ENCODE peak calls at places on chromosomes 16 and 17, in five cellular contexts. P is stomach, I is suprapubic skin, F is H1, O is transverse colon. H is an unnamed sample.

GRCh38 chr17:696412-696811 is 18.2 kb downstream of the VPS53 start:
- DNase-seq in P (no peak), I (no peak), F (no peak), O (no peak), H (no peak)

GRCh38 chr16:9053006-9053601 is 38.3 kb upstream of the HAPSTR1 start:
- DNase-seq in P (peak; percentile 43), I (no peak), F (peak; percentile 91), O (peak; percentile 49), H (no peak)

GRCh38 chr16:59993101-59993500 is 1259.0 kb upstream of the GOT2 start:
- DNase-seq in P (peak; percentile 65), I (no peak), F (no peak), O (no peak), H (no peak)

GRCh38 chr17:82656266-82656665 is 8.0 kb upstream of the WDR45B start:
- DNase-seq in P (no peak), I (no peak), F (no peak), O (no peak), H (no peak)

GRCh38 chr16:5228369-5228768 is 130.8 kb upstream of the EEF2KMT start:
- DNase-seq in P (no peak), I (no peak), F (no peak), O (no peak), H (no peak)

GRCh38 chr17:62888148-62888547 is 77.9 kb upstream of the TANC2 start:
- DNase-seq in P (no peak), I (no peak), F (no peak), O (no peak), H (no peak)

GRCh38 chr17:43536236-43537088 is 9.7 kb downstream of the ETV4 start:
- DNase-seq in P (no peak), I (no peak), F (no peak), O (no peak), H (no peak)

GRCh38 chr16:21081329-21081728 is 69.3 kb downstream of the DNAH3 start:
- DNase-seq in P (no peak), I (no peak), F (no peak), O (no peak), H (no peak)

GRCh38 chr17:50872710-50873424 is 6.7 kb upstream of the TOB1 start:
- DNase-seq in P (peak; percentile 48), I (no peak), F (no peak), O (no peak), H (peak; percentile 64)

GRCh38 chr16:89744813-89745212 is 23.5 kb downstream of the ZNF276 start:
- DNase-seq in P (no peak), I (no peak), F (no peak), O (no peak), H (no peak)

GRCh38 chr16:2967721-2968161 is 1.4 kb upstream of the PAQR4 start:
- DNase-seq in P (no peak), I (no peak), F (no peak), O (no peak), H (no peak)

GRCh38 chr16:31382485-31383161 is 10.5 kb upstream of the ITGAD start:
- DNase-seq in P (peak; percentile 67), I (no peak), F (peak; percentile 33), O (peak; percentile 68), H (peak; percentile 67)

GRCh38 chr16:82070656-82071369 is 35.8 kb downstream of the HSD17B2 start:
- DNase-seq in P (no peak), I (no peak), F (no peak), O (no peak), H (peak; percentile 62)

GRCh38 chr16:23874613-23875294 is 39.0 kb downstream of the PRKCB start:
- DNase-seq in P (no peak), I (no peak), F (no peak), O (no peak), H (no peak)

GRCh38 chr16:86035906-86036305 is 136.9 kb downstream of the IRF8 start:
- DNase-seq in P (no peak), I (no peak), F (no peak), O (no peak), H (no peak)

GRCh38 chr17:700504-701094 is 14.0 kb downstream of the VPS53 start:
- DNase-seq in P (no peak), I (no peak), F (no peak), O (no peak), H (no peak)

GRCh38 chr17:21171309-21171922 is 42.5 kb downstream of the TMEM11 start:
- DNase-seq in P (no peak), I (no peak), F (no peak), O (no peak), H (no peak)

GRCh38 chr16:23729503-23730424 is 16.7 kb upstream of the ERN2 start:
- DNase-seq in P (peak; percentile 58), I (no peak), F (no peak), O (peak; percentile 87), H (no peak)

GRCh38 chr16:25066747-25067631 is 44.6 kb upstream of the LCMT1 start:
- DNase-seq in P (peak; percentile 87), I (peak; percentile 89), F (peak; percentile 38), O (peak; percentile 88), H (peak; percentile 86)
- TF ChIP-seq POLR2A in P (no peak), I (no peak), F (peak; percentile 72), O (peak; percentile 87), H (peak; percentile 28)

GRCh38 chr16:58639230-58639629 is 9.6 kb upstream of the CNOT1 start:
- DNase-seq in P (no peak), I (no peak), F (no peak), O (no peak), H (no peak)
- H3K4me3 ChIP-seq in P (no peak overlapping the region), I (no peak overlapping the region), F (no peak overlapping the region), O (no peak overlapping the region), H (no peak overlapping the region)

GRCh38 chr17:29929006-29929543 is 953 bp downstream of the SSH2 start:
- DNase-seq in P (peak; percentile 43), I (no peak), F (no peak), O (peak; percentile 56), H (no peak)
- TF ChIP-seq POLR2AphosphoS5 in P (no peak), I (no peak), F (no peak), O (peak; percentile 45), H (no peak)

DNA sequence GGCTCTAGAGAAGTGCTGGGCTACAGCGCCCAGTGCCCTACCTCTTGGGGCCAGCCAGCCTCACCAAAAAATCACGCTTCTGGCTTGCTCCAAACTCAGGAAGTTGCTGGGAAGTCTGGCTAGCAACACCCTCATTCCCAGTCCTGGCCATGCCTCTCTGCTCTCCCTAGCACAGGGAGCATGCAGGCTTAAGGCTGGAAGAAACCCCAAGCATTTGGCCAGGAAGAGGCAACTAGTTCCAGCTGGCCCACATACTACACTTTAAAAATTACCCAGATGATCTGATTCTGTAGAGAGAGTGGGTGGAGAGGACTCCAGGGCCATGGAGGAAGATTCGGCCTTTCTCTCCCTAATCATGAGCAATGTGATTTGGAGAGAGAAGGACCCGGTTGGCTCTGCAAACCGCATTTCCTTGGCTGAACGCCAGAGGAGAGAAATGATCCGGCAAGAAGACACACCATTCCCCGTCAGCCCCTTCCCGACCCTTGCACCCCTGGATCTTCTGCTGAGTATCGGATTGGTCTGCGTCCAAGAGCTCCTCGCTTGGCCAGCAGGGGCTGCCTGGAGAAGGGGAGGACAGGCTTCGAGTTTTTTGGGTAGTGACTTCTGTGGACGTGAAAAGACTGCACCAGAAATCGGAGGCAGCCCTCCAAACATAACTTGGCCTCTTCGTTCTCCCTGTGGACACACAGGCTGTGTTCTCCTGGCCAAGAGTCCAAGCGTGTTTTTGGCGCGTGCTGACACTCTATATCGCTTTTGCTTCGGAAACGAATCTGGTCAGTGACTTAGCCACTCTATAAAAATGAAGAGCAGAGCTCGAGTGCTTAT is 406.3 kb downstream of the WWOX start:
- DNase-seq in P (peak; percentile 33), I (peak; percentile 86), F (no peak), O (peak; percentile 30), H (peak; percentile 62)
- TF ChIP-seq POLR2A in P (no peak), I (no peak), F (no peak), O (no peak), H (no peak)

H was measured in breast epithelium.